ENCODE peak calls at places on chromosomes 7 and 10, in seven cellular contexts. B, W, P, Y, I, L and C are unnamed samples.

GRCh38 chr7:55193245-55193644 is 171.9 kb upstream of the LANCL2 start:
- DNase-seq in B (no peak), W (no peak), P (no peak), Y (no peak), I (no peak), L (no peak), C (no peak)

GRCh38 chr7:124084024-124084423 is 51.2 kb upstream of the TMEM229A start:
- DNase-seq in B (no peak), W (no peak), P (no peak), Y (no peak), I (no peak), L (no peak), C (no peak)

GRCh38 chr10:125057158-125058001 is 103.0 kb downstream of the CTBP2 start:
- DNase-seq in B (no peak), W (peak; percentile 81), P (no peak), Y (peak; percentile 96), I (peak; percentile 74), L (peak; percentile 58), C (no peak)

GRCh38 chr7:107147464-107148214 is 21.2 kb upstream of the HBP1 start:
- DNase-seq in B (peak; percentile 34), W (no peak), P (peak; percentile 43), Y (no peak), I (no peak), L (peak; percentile 17), C (no peak)

GRCh38 chr7:6164010-6164409 is 108.4 kb downstream of the CYTH3 start:
- DNase-seq in B (no peak), W (no peak), P (no peak), Y (peak; percentile 38), I (no peak), L (no peak), C (no peak)

GRCh38 chr10:124738441-124738840 is 5.7 kb downstream of the FAM53B start:
- DNase-seq in B (no peak), W (no peak), P (no peak), Y (peak; percentile 83), I (no peak), L (no peak), C (no peak)

GRCh38 chr10:14749051-14749809 is 25.5 kb downstream of the FAM107B start:
- DNase-seq in B (no peak), W (no peak), P (peak; percentile 27), Y (no peak), I (peak; percentile 86), L (peak; percentile 26), C (no peak)

GRCh38 chr7:925601-926000 is 28.9 kb downstream of the ADAP1 start:
- DNase-seq in B (no peak), W (no peak), P (no peak), Y (peak; percentile 82), I (peak; percentile 88), L (peak; percentile 18), C (no peak)

GRCh38 chr7:129146237-129146979 is 1.9 kb downstream of the TSPAN33 start:
- DNase-seq in B (no peak), W (no peak), P (no peak), Y (no peak), I (no peak), L (no peak), C (no peak)

GRCh38 chr7:129149546-129149945 is 5.0 kb downstream of the TSPAN33 start:
- DNase-seq in B (no peak), W (no peak), P (no peak), Y (no peak), I (no peak), L (no peak), C (no peak)

GRCh38 chr7:129144834-129145668 is 544 bp downstream of the TSPAN33 start:
- DNase-seq in B (no peak), W (no peak), P (no peak), Y (no peak), I (peak; percentile 85), L (no peak), C (no peak)

GRCh38 chr7:129150199-129150996 is 5.9 kb downstream of the TSPAN33 start:
- DNase-seq in B (no peak), W (no peak), P (no peak), Y (no peak), I (no peak), L (no peak), C (no peak)

DNA sequence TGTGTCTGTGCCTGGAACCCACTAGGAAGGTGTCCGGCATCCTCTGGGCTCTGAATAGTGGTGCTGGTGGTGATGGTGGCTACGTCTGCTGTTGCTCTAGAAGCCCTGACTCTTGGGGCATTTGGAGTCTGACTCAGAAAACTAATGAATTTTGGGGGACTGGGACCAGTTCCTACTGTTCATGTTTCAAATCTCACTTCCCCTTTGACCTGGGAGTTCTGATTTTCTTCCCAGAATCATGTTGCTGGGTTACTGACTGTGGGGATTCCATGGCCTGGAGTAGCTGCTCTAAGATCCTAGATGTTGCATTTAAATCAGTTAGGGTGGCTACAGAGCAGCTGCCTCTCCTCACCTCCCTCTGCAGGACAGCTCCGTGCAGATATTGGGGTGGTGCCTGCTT is 3.2 kb downstream of the TSPAN33 start:
- DNase-seq in B (no peak), W (no peak), P (no peak), Y (no peak), I (no peak), L (no peak), C (no peak)
- H3K4me1 ChIP-seq in B (peaks cover 13% of the 10 kb centered on the region), W (peaks cover 16% of the 10 kb centered on the region), P (peaks cover 7% of the 10 kb centered on the region), Y (peaks cover 14% of the 10 kb centered on the region), I (peaks cover 54% of the 10 kb centered on the region), L (peaks cover 13% of the 10 kb centered on the region), C (no peaks in the 10 kb centered on the region)

GRCh38 chr10:123147635-123148413 is at the start of gene HMX2:
- DNase-seq in B (no peak), W (no peak), P (no peak), Y (no peak), I (peak; percentile 74), L (no peak), C (no peak)
- TF ChIP-seq POLR2A in B (no peak), W (no peak), P (no peak), Y (no peak), I (no peak), L (no peak), C (no peak)

GRCh38 chr7:4945949-4946348 is 13.0 kb downstream of the MMD2 start:
- DNase-seq in B (no peak), W (no peak), P (no peak), Y (no peak), I (no peak), L (no peak), C (no peak)

GRCh38 chr7:4939971-4940720 is 18.8 kb downstream of the MMD2 start:
- DNase-seq in B (no peak), W (no peak), P (no peak), Y (peak; percentile 68), I (no peak), L (no peak), C (no peak)

GRCh38 chr7:4943297-4943696 is 15.7 kb downstream of the MMD2 start:
- DNase-seq in B (no peak), W (no peak), P (no peak), Y (no peak), I (no peak), L (no peak), C (no peak)

GRCh38 chr7:4948402-4948801 is 10.6 kb downstream of the MMD2 start:
- DNase-seq in B (no peak), W (no peak), P (no peak), Y (no peak), I (no peak), L (no peak), C (no peak)

DNA sequence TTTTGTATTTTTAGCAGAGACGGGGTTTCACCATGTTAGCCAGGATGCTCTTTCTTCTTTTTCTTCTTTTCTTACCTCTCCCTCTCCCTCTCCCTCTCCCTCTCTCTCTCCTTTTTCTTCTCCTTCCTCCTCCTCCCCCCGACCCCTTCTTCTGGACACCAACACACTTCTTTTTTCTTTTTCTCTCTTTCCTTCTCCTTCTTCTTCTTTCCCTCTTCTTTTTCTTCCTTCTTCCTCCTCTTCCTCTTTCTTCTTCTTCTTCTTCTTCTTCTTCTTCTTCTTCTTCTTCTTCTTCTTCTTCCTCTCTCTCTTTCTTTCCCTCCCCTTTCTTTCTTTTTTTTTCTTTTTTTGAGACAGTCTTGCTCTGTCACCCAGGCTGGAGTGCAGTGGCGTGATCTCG is 14.0 kb downstream of the MMD2 start:
- DNase-seq in B (no peak), W (no peak), P (no peak), Y (no peak), I (no peak), L (no peak), C (no peak)
- H3K9me3 ChIP-seq in B (no peaks in the 10 kb centered on the region), W (peaks cover 4% of the 10 kb centered on the region), P (peaks cover 7% of the 10 kb centered on the region), Y (no peaks in the 10 kb centered on the region), I (peaks cover 8% of the 10 kb centered on the region), L (no peaks in the 10 kb centered on the region), C (peaks cover 7% of the 10 kb centered on the region)

GRCh38 chr7:22332481-22332880 is 24.5 kb downstream of the RAPGEF5 start:
- DNase-seq in B (no peak), W (no peak), P (no peak), Y (no peak), I (no peak), L (no peak), C (no peak)
- H3K4me1 ChIP-seq in B (peaks cover 6% of the 10 kb centered on the region), W (no peaks in the 10 kb centered on the region), P (no peaks in the 10 kb centered on the region), Y (no peaks in the 10 kb centered on the region), I (no peaks in the 10 kb centered on the region), L (no peaks in the 10 kb centered on the region), C (peaks cover 57% of the 10 kb centered on the region)

DNA sequence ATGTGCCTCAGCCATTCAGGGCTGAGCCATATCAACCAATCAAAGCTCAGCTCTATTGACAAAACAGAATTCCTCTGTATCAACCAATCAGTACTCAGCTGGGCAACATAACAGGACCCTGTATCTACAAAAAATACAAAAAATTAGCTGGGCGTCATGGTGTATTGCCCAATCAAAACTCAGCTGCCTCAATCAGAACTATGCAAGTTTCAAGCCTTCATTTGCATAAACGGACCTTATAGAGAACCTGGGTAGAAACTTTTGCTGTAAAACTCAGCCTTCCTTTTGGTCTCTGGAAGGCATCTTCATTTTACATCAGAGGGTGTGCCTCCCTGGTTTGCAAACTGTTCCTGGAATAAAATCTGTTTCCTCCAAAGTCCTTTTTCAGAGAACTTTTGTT is 77.1 kb downstream of the ZNF467 start:
- DNase-seq in B (no peak), W (no peak), P (no peak), Y (no peak), I (no peak), L (no peak), C (no peak)
- TF ChIP-seq POLR2A in B (no peak), W (no peak), P (no peak), Y (no peak), I (no peak), L (no peak), C (no peak)

DNA sequence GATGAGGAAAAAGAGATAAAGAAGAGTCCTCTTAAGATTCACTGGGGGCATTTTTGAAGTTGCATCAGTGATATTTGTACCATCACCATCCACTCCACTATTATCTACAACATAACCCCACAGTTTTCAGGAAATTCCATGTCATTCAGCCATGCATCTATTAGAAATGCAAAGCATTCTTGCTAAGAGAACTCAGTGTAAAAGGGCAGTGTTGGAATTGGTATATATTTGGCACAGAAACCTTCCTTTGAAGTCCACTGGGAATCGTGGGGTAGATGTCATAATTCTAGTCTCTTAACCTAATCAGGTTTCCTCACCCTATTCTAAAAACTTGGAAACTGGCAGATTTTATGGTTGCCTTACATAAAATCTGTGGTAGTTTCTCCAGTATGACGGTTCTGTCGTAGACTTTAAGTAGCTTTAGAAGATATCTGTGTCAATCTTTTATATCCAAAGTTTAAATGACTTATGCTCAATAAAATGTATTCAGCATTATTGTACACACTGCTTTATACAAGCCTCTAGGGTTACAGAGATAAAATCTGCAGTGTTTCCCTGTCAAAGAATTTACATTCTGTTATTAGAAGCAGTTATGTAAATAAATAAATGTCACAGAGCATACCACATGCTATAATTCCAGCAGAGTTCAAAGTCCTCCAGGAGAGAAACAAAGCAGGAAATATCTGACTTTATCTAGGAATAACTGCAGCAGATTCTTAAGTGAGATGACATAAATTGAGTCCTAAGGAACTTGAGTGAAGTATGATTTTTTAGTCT is 704.4 kb upstream of the CELF2 start:
- DNase-seq in B (no peak), W (no peak), P (no peak), Y (no peak), I (no peak), L (no peak), C (no peak)
- H3K9me3 ChIP-seq in B (peaks cover 30% of the 10 kb centered on the region), W (no peaks in the 10 kb centered on the region), P (no peaks in the 10 kb centered on the region), Y (no peaks in the 10 kb centered on the region), I (no peaks in the 10 kb centered on the region), L (no peaks in the 10 kb centered on the region), C (no peaks in the 10 kb centered on the region)

GRCh38 chr7:151406051-151406875 is 3.6 kb downstream of the WDR86 start:
- DNase-seq in B (no peak), W (no peak), P (no peak), Y (peak; percentile 53), I (peak; percentile 57), L (no peak), C (no peak)
- H3K4me1 ChIP-seq in B (peaks cover 38% of the 10 kb centered on the region), W (peaks cover 19% of the 10 kb centered on the region), P (peaks cover 28% of the 10 kb centered on the region), Y (peaks cover 22% of the 10 kb centered on the region), I (peaks cover 41% of the 10 kb centered on the region), L (peaks cover 9% of the 10 kb centered on the region), C (peaks cover 45% of the 10 kb centered on the region)